ENCODE peak calls at places on chromosome 2, in five cellular contexts. One of them, this sample, is unnamed.

GRCh38 chr2:42140501-42140900 is 28.7 kb upstream of the EML4 start:
- DNase-seq in CD4-positive, CD25-positive, alpha-beta regulatory T cell: no peak
- DNase-seq in K562: no peak
- DNase-seq in HepG2: no peak
- DNase-seq in endodermal cell: no peak
- DNase-seq in this sample: no peak

GRCh38 chr2:99858951-99859596 is 283.3 kb downstream of the AFF3 start:
- DNase-seq in CD4-positive, CD25-positive, alpha-beta regulatory T cell: no peak
- DNase-seq in endodermal cell: no peak
- DNase-seq in K562: no peak
- DNase-seq in HepG2: no peak
- DNase-seq in this sample: no peak

GRCh38 chr2:224025874-224026273 is 13.2 kb downstream of the SERPINE2 start:
- DNase-seq in endodermal cell: no peak
- DNase-seq in K562: peak; percentile 13
- DNase-seq in HepG2: no peak
- DNase-seq in CD4-positive, CD25-positive, alpha-beta regulatory T cell: peak; percentile 48
- DNase-seq in this sample: no peak

GRCh38 chr2:35858216-35858615 is 497.4 kb upstream of the CRIM1 start:
- DNase-seq in HepG2: no peak
- DNase-seq in endodermal cell: no peak
- DNase-seq in CD4-positive, CD25-positive, alpha-beta regulatory T cell: no peak
- DNase-seq in K562: no peak
- DNase-seq in this sample: no peak

GRCh38 chr2:179435021-179435420 is 170.4 kb upstream of the SESTD1 start:
- DNase-seq in K562: no peak
- DNase-seq in endodermal cell: no peak
- DNase-seq in HepG2: no peak
- DNase-seq in CD4-positive, CD25-positive, alpha-beta regulatory T cell: no peak
- DNase-seq in this sample: no peak

GRCh38 chr2:194697439-194697838 is 959.6 kb upstream of the SLC39A10 start:
- DNase-seq in endodermal cell: no peak
- DNase-seq in K562: no peak
- DNase-seq in HepG2: no peak
- DNase-seq in CD4-positive, CD25-positive, alpha-beta regulatory T cell: no peak
- DNase-seq in this sample: no peak

GRCh38 chr2:203059567-203059966 is 44.9 kb downstream of the NBEAL1 start:
- DNase-seq in HepG2: no peak
- DNase-seq in K562: no peak
- DNase-seq in endodermal cell: no peak
- DNase-seq in CD4-positive, CD25-positive, alpha-beta regulatory T cell: no peak
- DNase-seq in this sample: no peak

GRCh38 chr2:128754246-128754724 is 435.6 kb upstream of the HS6ST1 start:
- DNase-seq in CD4-positive, CD25-positive, alpha-beta regulatory T cell: no peak
- DNase-seq in HepG2: no peak
- DNase-seq in K562: no peak
- DNase-seq in endodermal cell: no peak
- DNase-seq in this sample: no peak

GRCh38 chr2:159677654-159678053 is 34.7 kb upstream of the MARCHF7 start:
- DNase-seq in endodermal cell: no peak
- DNase-seq in CD4-positive, CD25-positive, alpha-beta regulatory T cell: no peak
- DNase-seq in K562: no peak
- DNase-seq in HepG2: peak; percentile 10
- DNase-seq in this sample: no peak

GRCh38 chr2:149657393-149657792 is 69.8 kb upstream of the MMADHC start:
- DNase-seq in endodermal cell: no peak
- DNase-seq in HepG2: no peak
- DNase-seq in CD4-positive, CD25-positive, alpha-beta regulatory T cell: no peak
- DNase-seq in K562: no peak
- DNase-seq in this sample: no peak

GRCh38 chr2:39121523-39122063 is 742 bp upstream of the SOS1 start:
- DNase-seq in endodermal cell: no peak
- DNase-seq in CD4-positive, CD25-positive, alpha-beta regulatory T cell: no peak
- DNase-seq in K562: no peak
- DNase-seq in HepG2: no peak
- DNase-seq in this sample: no peak

GRCh38 chr2:65055427-65056214 is 595 bp upstream of the CEP68 start:
- DNase-seq in HepG2: no peak
- DNase-seq in K562: peak; percentile 53
- DNase-seq in endodermal cell: no peak
- DNase-seq in CD4-positive, CD25-positive, alpha-beta regulatory T cell: no peak
- DNase-seq in this sample: no peak

GRCh38 chr2:65059071-65059470 is 2.9 kb downstream of the CEP68 start:
- DNase-seq in HepG2: no peak
- DNase-seq in endodermal cell: no peak
- DNase-seq in CD4-positive, CD25-positive, alpha-beta regulatory T cell: no peak
- DNase-seq in K562: no peak
- DNase-seq in this sample: no peak

GRCh38 chr2:65056215-65056989 is at the start of gene CEP68:
- DNase-seq in endodermal cell: peak; percentile 99
- DNase-seq in K562: peak; percentile 96
- DNase-seq in CD4-positive, CD25-positive, alpha-beta regulatory T cell: peak; percentile 96
- DNase-seq in HepG2: peak; percentile 98
- DNase-seq in this sample: peak; percentile 88

GRCh38 chr2:65056990-65057375 is 767 bp downstream of the CEP68 start:
- DNase-seq in K562: no peak
- DNase-seq in HepG2: no peak
- DNase-seq in CD4-positive, CD25-positive, alpha-beta regulatory T cell: peak; percentile 42
- DNase-seq in endodermal cell: no peak
- DNase-seq in this sample: no peak

DNA sequence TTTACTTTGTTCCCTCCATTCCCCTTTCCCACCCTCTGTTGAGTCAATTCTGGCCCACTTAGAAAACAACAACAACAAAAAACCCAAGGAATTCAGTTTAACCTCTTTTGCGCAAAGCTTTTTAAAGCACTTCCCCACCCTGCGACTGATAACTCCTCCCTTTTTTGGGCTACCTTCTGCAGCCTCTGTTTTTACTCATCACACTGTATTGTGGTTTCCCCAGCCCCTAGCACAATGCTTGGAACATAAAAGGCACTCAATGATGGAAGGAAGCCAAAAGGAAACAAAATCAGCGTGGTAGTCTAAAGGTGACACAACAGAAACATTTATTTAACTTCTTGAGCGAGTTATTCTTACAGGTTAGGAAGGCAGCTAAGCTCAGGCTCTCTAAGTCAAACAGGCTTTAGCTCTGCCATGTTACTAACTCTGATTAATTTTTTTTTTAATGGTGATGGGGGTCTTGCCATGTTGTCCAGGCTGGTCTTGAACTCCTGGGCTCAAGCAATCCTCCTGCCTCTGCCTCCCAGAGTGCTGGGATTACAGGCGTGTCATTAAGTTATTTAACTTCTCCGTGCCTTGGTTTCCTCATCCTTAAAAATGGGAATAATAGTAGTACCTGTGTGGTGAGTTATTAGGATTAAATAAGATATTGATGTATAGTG is 1.3 kb downstream of the CEP68 start:
- DNase-seq in HepG2: peak; percentile 27
- DNase-seq in endodermal cell: no peak
- DNase-seq in K562: no peak
- DNase-seq in CD4-positive, CD25-positive, alpha-beta regulatory T cell: peak; percentile 86
- DNase-seq in this sample: no peak
- H3K4me3 ChIP-seq in HepG2: peak overlapping the region; percentile 88
- H3K4me3 ChIP-seq in endodermal cell: peak overlapping the region; percentile 88
- H3K4me3 ChIP-seq in K562: peak overlapping the region; percentile 73
- H3K4me3 ChIP-seq in CD4-positive, CD25-positive, alpha-beta regulatory T cell: peak overlapping the region; percentile 98
- H3K4me3 ChIP-seq in this sample: peak overlapping the region; percentile 54

GRCh38 chr2:64923385-64923710 is 65.9 kb upstream of the SLC1A4 start:
- DNase-seq in CD4-positive, CD25-positive, alpha-beta regulatory T cell: no peak
- DNase-seq in HepG2: no peak
- DNase-seq in endodermal cell: no peak
- DNase-seq in K562: no peak
- DNase-seq in this sample: no peak

GRCh38 chr2:64918220-64918886 is 70.8 kb upstream of the SLC1A4 start:
- DNase-seq in K562: no peak
- DNase-seq in CD4-positive, CD25-positive, alpha-beta regulatory T cell: no peak
- DNase-seq in HepG2: no peak
- DNase-seq in endodermal cell: peak; percentile 76
- DNase-seq in this sample: no peak

GRCh38 chr2:64915510-64915900 is 73.7 kb upstream of the SLC1A4 start:
- DNase-seq in CD4-positive, CD25-positive, alpha-beta regulatory T cell: no peak
- DNase-seq in K562: no peak
- DNase-seq in endodermal cell: no peak
- DNase-seq in HepG2: no peak
- DNase-seq in this sample: no peak

GRCh38 chr2:64922482-64923384 is 66.5 kb upstream of the SLC1A4 start:
- DNase-seq in K562: no peak
- DNase-seq in HepG2: peak; percentile 88
- DNase-seq in endodermal cell: peak; percentile 72
- DNase-seq in CD4-positive, CD25-positive, alpha-beta regulatory T cell: no peak
- DNase-seq in this sample: no peak

GRCh38 chr2:64919261-64919660 is 69.9 kb upstream of the SLC1A4 start:
- DNase-seq in HepG2: no peak
- DNase-seq in CD4-positive, CD25-positive, alpha-beta regulatory T cell: no peak
- DNase-seq in endodermal cell: no peak
- DNase-seq in K562: no peak
- DNase-seq in this sample: no peak
- H3K9me3 ChIP-seq in HepG2: no peaks in the 10 kb centered on the region
- H3K9me3 ChIP-seq in CD4-positive, CD25-positive, alpha-beta regulatory T cell: no peaks in the 10 kb centered on the region
- H3K9me3 ChIP-seq in endodermal cell: peaks cover 9% of the 10 kb centered on the region
- H3K9me3 ChIP-seq in K562: no peaks in the 10 kb centered on the region
- H3K9me3 ChIP-seq in this sample: no peaks in the 10 kb centered on the region

DNA sequence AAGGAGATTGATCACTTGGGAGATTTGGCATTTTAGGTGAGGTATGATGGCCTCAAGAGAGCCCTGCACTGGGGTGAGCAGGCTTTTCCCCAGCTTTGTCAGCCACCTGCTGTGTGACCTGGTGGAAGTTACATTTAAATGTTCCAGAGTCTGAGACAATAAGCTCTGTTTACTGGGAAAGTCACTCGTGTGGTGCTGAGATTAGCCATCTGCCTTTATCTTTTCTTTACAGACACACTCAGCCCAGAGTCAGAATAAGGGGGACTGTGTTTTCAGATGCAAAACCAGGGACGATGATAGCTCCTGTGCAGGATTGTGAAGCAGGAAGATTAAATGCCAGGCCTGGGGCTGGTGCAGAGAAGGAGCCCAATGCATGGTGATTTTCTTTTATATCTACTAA is 47.9 kb downstream of the SH3RF3 start:
- DNase-seq in HepG2: no peak
- DNase-seq in K562: no peak
- DNase-seq in CD4-positive, CD25-positive, alpha-beta regulatory T cell: no peak
- DNase-seq in endodermal cell: peak; percentile 47
- DNase-seq in this sample: no peak
- H3K4me1 ChIP-seq in HepG2: no peaks in the 10 kb centered on the region
- H3K4me1 ChIP-seq in K562: peaks cover 3% of the 10 kb centered on the region
- H3K4me1 ChIP-seq in CD4-positive, CD25-positive, alpha-beta regulatory T cell: peaks cover 12% of the 10 kb centered on the region
- H3K4me1 ChIP-seq in endodermal cell: peaks cover 21% of the 10 kb centered on the region
- H3K4me1 ChIP-seq in this sample: peaks cover 2% of the 10 kb centered on the region

GRCh38 chr2:73255907-73256617 is 22.0 kb downstream of the CCT7 start:
- DNase-seq in CD4-positive, CD25-positive, alpha-beta regulatory T cell: no peak
- DNase-seq in endodermal cell: peak; percentile 35
- DNase-seq in HepG2: no peak
- DNase-seq in K562: no peak
- DNase-seq in this sample: no peak

GRCh38 chr2:73256618-73256922 is 22.5 kb downstream of the CCT7 start:
- DNase-seq in HepG2: no peak
- DNase-seq in CD4-positive, CD25-positive, alpha-beta regulatory T cell: no peak
- DNase-seq in K562: no peak
- DNase-seq in endodermal cell: peak; percentile 40
- DNase-seq in this sample: no peak

GRCh38 chr2:73257425-73258125 is 23.5 kb downstream of the CCT7 start:
- DNase-seq in HepG2: no peak
- DNase-seq in K562: no peak
- DNase-seq in CD4-positive, CD25-positive, alpha-beta regulatory T cell: no peak
- DNase-seq in endodermal cell: peak; percentile 36
- DNase-seq in this sample: no peak

GRCh38 chr2:73258186-73258912 is 24.2 kb downstream of the CCT7 start:
- DNase-seq in CD4-positive, CD25-positive, alpha-beta regulatory T cell: no peak
- DNase-seq in HepG2: no peak
- DNase-seq in endodermal cell: peak; percentile 40
- DNase-seq in K562: no peak
- DNase-seq in this sample: no peak

DNA sequence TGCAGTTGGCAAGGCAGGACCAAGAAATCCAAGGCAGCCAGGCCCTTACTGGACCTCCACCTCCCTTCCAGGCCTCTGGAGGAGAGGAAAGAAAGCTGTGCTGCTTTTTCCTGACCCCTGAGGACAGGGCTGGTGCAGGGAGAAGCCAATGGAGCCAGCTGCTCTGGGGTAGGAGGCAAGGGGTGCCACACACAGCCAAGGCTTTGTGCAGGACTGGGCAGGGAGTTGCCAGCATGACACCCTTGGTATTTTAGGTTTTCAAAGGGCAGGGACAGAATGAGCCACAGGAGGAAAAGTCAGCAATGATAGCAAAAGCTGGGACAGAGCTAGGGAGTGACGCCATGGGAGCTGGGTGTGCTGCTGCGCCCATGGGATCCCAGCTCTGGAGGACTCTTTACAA is 22.9 kb downstream of the CCT7 start:
- DNase-seq in CD4-positive, CD25-positive, alpha-beta regulatory T cell: no peak
- DNase-seq in K562: no peak
- DNase-seq in endodermal cell: no peak
- DNase-seq in HepG2: no peak
- DNase-seq in this sample: no peak
- H3K4me3 ChIP-seq in CD4-positive, CD25-positive, alpha-beta regulatory T cell: no peak overlapping the region
- H3K4me3 ChIP-seq in K562: no peak overlapping the region
- H3K4me3 ChIP-seq in endodermal cell: no peak overlapping the region
- H3K4me3 ChIP-seq in HepG2: no peak overlapping the region
- H3K4me3 ChIP-seq in this sample: no peak overlapping the region

GRCh38 chr2:176117823-176118376 is 1.3 kb downstream of the HOXD10 start:
- DNase-seq in CD4-positive, CD25-positive, alpha-beta regulatory T cell: no peak
- DNase-seq in K562: no peak
- DNase-seq in HepG2: no peak
- DNase-seq in endodermal cell: peak; percentile 24
- DNase-seq in this sample: no peak
- H3K9me3 ChIP-seq in CD4-positive, CD25-positive, alpha-beta regulatory T cell: peaks cover 16% of the 10 kb centered on the region
- H3K9me3 ChIP-seq in K562: no peaks in the 10 kb centered on the region
- H3K9me3 ChIP-seq in HepG2: no peaks in the 10 kb centered on the region
- H3K9me3 ChIP-seq in endodermal cell: peaks cover 10% of the 10 kb centered on the region
- H3K9me3 ChIP-seq in this sample: no peaks in the 10 kb centered on the region

DNA sequence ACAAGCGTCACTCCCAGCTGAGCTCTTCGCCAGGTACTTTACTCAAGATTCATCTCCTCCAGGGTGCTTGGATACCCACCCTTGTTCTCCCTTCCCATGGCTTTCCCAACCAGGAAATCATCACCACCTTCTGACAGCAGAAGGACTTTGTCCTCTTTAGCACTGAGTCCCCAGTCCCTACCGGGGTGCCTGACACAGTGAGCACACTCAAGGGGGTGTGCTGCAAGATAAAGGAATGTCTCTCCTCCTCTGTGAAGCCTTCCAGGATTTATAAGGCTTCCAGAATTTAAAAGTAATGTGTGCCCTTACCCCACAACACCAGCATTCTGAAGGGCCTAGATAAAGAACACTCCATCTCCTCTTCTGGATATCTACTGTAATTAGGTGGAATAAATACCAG is 39.6 kb downstream of the ACVR1 start:
- DNase-seq in CD4-positive, CD25-positive, alpha-beta regulatory T cell: no peak
- DNase-seq in K562: no peak
- DNase-seq in HepG2: peak; percentile 40
- DNase-seq in endodermal cell: no peak
- DNase-seq in this sample: no peak
- H3K4me1 ChIP-seq in CD4-positive, CD25-positive, alpha-beta regulatory T cell: peaks cover 37% of the 10 kb centered on the region
- H3K4me1 ChIP-seq in K562: peaks cover 50% of the 10 kb centered on the region
- H3K4me1 ChIP-seq in HepG2: peaks cover 57% of the 10 kb centered on the region
- H3K4me1 ChIP-seq in endodermal cell: peaks cover 25% of the 10 kb centered on the region
- H3K4me1 ChIP-seq in this sample: peaks cover 20% of the 10 kb centered on the region

This sample was measured in iPS DF 6.9.